ENCODE peak calls at places on chromosomes 3 and 15, in ten cellular contexts. S is OCI-LY7, Q is fibroblast of villous mesenchyme, D is choroid plexus epithelial cell, K is fibroblast of pulmonary artery, O is AG09309, F is astrocyte of the spinal cord, L is tibial artery, M is thoracic aorta, W is body of pancreas. A is an unnamed sample.

GRCh38 chr3:55158345-55158744 is 230.5 kb upstream of the LRTM1 start:
- DNase-seq in W (no peak), Q (no peak), F (no peak), M (no peak), O (no peak), S (no peak), K (no peak), L (no peak), D (no peak), A (no peak)

GRCh38 chr3:25532763-25533162 is 104.7 kb downstream of the RARB start:
- DNase-seq in S (peak), D (peak), K (peak), W (no peak), F (no peak), Q (peak), L (no peak), O (no peak), M (no peak), A (no peak)

GRCh38 chr3:186760883-186761447 is 22.4 kb upstream of the EIF4A2 start:
- DNase-seq in M (no peak), F (no peak), W (no peak), D (no peak), K (no peak), S (no peak), L (no peak), O (no peak), Q (no peak), A (no peak)

GRCh38 chr15:26449296-26449695 is 323.6 kb downstream of the GABRB3 start:
- DNase-seq in Q (no peak), K (no peak), S (no peak), M (no peak), L (no peak), D (no peak), W (no peak), O (no peak), F (peak), A (no peak)

GRCh38 chr15:68888419-68888818 is 41.9 kb upstream of the SPESP1 start:
- DNase-seq in F (no peak), D (no peak), W (no peak), L (no peak), M (no peak), O (no peak), Q (no peak), K (no peak), S (no peak), A (no peak)

GRCh38 chr3:194140520-194141414 is 4.8 kb downstream of the HES1 start:
- DNase-seq in W (peak), O (no peak), K (peak), D (peak), L (peak), S (no peak), M (no peak), F (peak), Q (peak), A (no peak)

GRCh38 chr3:89113887-89114840 is 6.7 kb downstream of the EPHA3 start:
- DNase-seq in F (peak), W (peak), L (peak), K (peak), M (no peak), D (peak), Q (peak), O (peak), S (no peak), A (peak)

GRCh38 chr3:51024765-51025681 is 350.3 kb downstream of the DOCK3 start:
- DNase-seq in F (no peak), W (peak), O (no peak), L (no peak), S (no peak), D (no peak), K (no peak), M (no peak), Q (no peak), A (no peak)

GRCh38 chr15:69468241-69469121 is 15.9 kb downstream of the RPLP1 start:
- DNase-seq in O (no peak), D (peak), K (peak), S (no peak), L (no peak), F (peak), Q (peak), M (no peak), W (no peak), A (peak)

GRCh38 chr15:25737218-25737643 is 125.9 kb downstream of the ATP10A start:
- DNase-seq in Q (no peak), F (peak), S (no peak), O (no peak), D (no peak), M (no peak), W (no peak), L (peak), K (no peak), A (no peak)

GRCh38 chr3:138944842-138945645 is 1.9 kb downstream of the FOXL2 start:
- DNase-seq in S (no peak), L (no peak), K (no peak), W (no peak), F (no peak), D (no peak), Q (peak), M (no peak), O (no peak), A (no peak)

GRCh38 chr3:33174711-33175409 is 43.8 kb downstream of the SUSD5 start:
- DNase-seq in F (peak), S (no peak), M (no peak), L (no peak), D (no peak), W (no peak), O (no peak), Q (no peak), K (no peak), A (peak)

GRCh38 chr3:126480864-126481263 is 5.2 kb upstream of the ZXDC start:
- DNase-seq in O (no peak), S (no peak), L (no peak), W (no peak), Q (no peak), F (no peak), D (no peak), M (no peak), K (no peak), A (no peak)

GRCh38 chr3:196590279-196590678 is 21.8 kb downstream of the FBXO45 start:
- DNase-seq in L (no peak), F (no peak), K (no peak), D (no peak), O (no peak), M (no peak), W (no peak), S (no peak), Q (no peak), A (no peak)

GRCh38 chr3:148158210-148158609 is 539.5 kb upstream of the AGTR1 start:
- DNase-seq in M (no peak), D (peak), S (no peak), K (peak), F (peak), L (peak), O (peak), W (no peak), Q (peak), A (peak)

GRCh38 chr3:170180107-170180951 is 1.2 kb downstream of the PHC3 start:
- DNase-seq in K (peak), L (no peak), Q (peak), S (peak), W (no peak), D (peak), M (no peak), F (peak), O (no peak), A (no peak)

GRCh38 chr3:40366203-40367162 is 20.5 kb upstream of the ENTPD3 start:
- DNase-seq in K (no peak), M (no peak), S (no peak), Q (no peak), L (no peak), W (no peak), O (no peak), D (peak), F (peak), A (peak)

GRCh38 chr15:60626051-60626450 is 147.1 kb upstream of the ICE2 start:
- DNase-seq in Q (no peak), M (no peak), K (no peak), W (no peak), S (no peak), L (no peak), D (no peak), O (no peak), F (no peak), A (no peak)

GRCh38 chr3:115819785-115820384 is 196.6 kb downstream of the GAP43 start:
- DNase-seq in D (peak), W (peak), O (peak), F (peak), M (peak), Q (peak), S (peak), K (peak), L (peak), A (peak)

GRCh38 chr3:25471081-25471768 is 43.2 kb downstream of the RARB start:
- DNase-seq in M (no peak), Q (peak), L (no peak), D (peak), O (no peak), S (no peak), K (no peak), F (no peak), W (no peak), A (no peak)

GRCh38 chr3:42497009-42497731 is 5.3 kb upstream of the VIPR1 start:
- DNase-seq in Q (peak), K (peak), F (peak), O (peak), W (no peak), L (no peak), M (no peak), S (no peak), D (peak), A (peak)

GRCh38 chr15:68367226-68367625 is 64.7 kb downstream of the ITGA11 start:
- DNase-seq in O (no peak), K (no peak), M (no peak), L (no peak), W (no peak), F (no peak), S (no peak), Q (no peak), D (no peak), A (no peak)

GRCh38 chr3:184395320-184395660 is 15.4 kb downstream of the CHRD start:
- DNase-seq in Q (no peak), M (no peak), F (no peak), L (no peak), S (no peak), W (peak), K (no peak), O (no peak), D (no peak), A (no peak)

GRCh38 chr15:79399591-79399990 is 32.5 kb upstream of the MINAR1 start:
- DNase-seq in M (no peak), K (no peak), S (no peak), L (no peak), Q (no peak), F (no peak), O (no peak), W (no peak), D (no peak), A (no peak)

GRCh38 chr3:146550743-146551510 is 6.5 kb upstream of the PLSCR1 start:
- DNase-seq in S (no peak), Q (peak), D (peak), F (peak), M (no peak), W (no peak), O (no peak), L (no peak), K (peak), A (peak)

GRCh38 chr3:87732294-87732693 is 326.5 kb downstream of the CGGBP1 start:
- DNase-seq in M (no peak), F (no peak), W (no peak), O (no peak), S (no peak), L (no peak), Q (no peak), D (no peak), K (no peak), A (no peak)

GRCh38 chr3:12187448-12188327 is 29.0 kb upstream of the TIMP4 start:
- DNase-seq in D (peak), O (no peak), K (peak), W (no peak), L (peak), M (no peak), S (no peak), F (peak), Q (peak), A (no peak)

GRCh38 chr3:30648670-30649357 is 42.4 kb downstream of the TGFBR2 start:
- DNase-seq in S (peak), F (no peak), M (no peak), W (no peak), D (no peak), O (no peak), Q (no peak), L (no peak), K (no peak), A (no peak)

GRCh38 chr3:105788548-105789036 is 80.2 kb downstream of the CBLB start:
- DNase-seq in O (peak), F (no peak), D (no peak), K (no peak), M (no peak), L (no peak), W (no peak), Q (no peak), S (no peak), A (peak)

GRCh38 chr15:74777769-74778598 is 3.9 kb upstream of the CSK start:
- DNase-seq in D (no peak), L (no peak), M (no peak), Q (no peak), F (no peak), O (no peak), W (no peak), K (no peak), S (peak), A (no peak)

DNA sequence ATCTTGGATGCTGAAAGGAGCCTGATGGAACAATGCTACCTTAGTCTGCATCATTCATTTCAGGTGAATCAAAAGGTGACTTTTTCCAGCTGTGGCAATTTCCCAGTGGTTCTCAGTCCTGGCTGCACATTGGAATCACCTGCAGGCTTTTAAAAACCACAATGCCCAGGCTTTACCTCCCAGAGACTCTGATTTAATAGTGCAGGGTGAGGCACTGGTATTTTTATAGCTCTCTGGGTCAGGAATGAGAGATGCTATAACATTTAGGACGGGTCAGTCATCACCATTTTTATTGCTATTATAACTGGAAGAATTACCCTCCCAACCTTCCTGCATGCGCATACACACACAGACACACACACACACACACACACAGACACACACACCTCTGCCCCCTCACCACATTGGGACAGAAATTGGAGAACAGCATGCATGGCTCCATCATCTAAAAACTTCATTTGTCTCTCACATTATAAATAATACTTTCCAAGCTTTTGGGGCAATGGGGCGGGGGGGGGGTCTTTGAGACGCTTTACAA is 41.1 kb downstream of the LARP6 start:
- DNase-seq in O (no peak), K (no peak), Q (no peak), S (no peak), W (no peak), L (no peak), D (no peak), M (no peak), F (no peak), A (no peak)
- TF ChIP-seq CTCF in O (no peak), K (no peak), Q (no peak), S (no peak), W (no peak), L (no peak), D (no peak), M (no peak), F (no peak), A (no peak)

GRCh38 chr3:142150271-142150670 is 927 bp upstream of the TFDP2 start:
- DNase-seq in Q (no peak), L (no peak), M (no peak), O (no peak), S (no peak), W (no peak), F (no peak), D (no peak), K (no peak), A (no peak)
- H3K4me3 ChIP-seq in Q (no peak), L (no peak), M (no peak), O (no peak), S (no peak), W (no peak), F (no peak), D (no peak), K (no peak), A (no peak)

GRCh38 chr3:13492976-13493866 is 13.1 kb downstream of the HDAC11 start:
- DNase-seq in D (no peak), F (no peak), O (no peak), M (no peak), K (no peak), W (no peak), Q (no peak), S (no peak), L (no peak), A (no peak)

GRCh38 chr3:13495921-13496723 is 16.0 kb downstream of the HDAC11 start:
- DNase-seq in D (peak), M (peak), F (peak), L (peak), Q (peak), K (peak), O (peak), S (peak), W (peak), A (peak)

GRCh38 chr3:13495351-13495813 is 15.3 kb downstream of the HDAC11 start:
- DNase-seq in S (no peak), W (no peak), Q (no peak), K (no peak), D (no peak), L (no peak), O (no peak), M (no peak), F (no peak), A (no peak)

GRCh38 chr3:13493867-13494441 is 13.8 kb downstream of the HDAC11 start:
- DNase-seq in L (no peak), K (no peak), M (no peak), O (no peak), S (no peak), D (no peak), W (no peak), F (no peak), Q (no peak), A (no peak)

GRCh38 chr3:13494463-13495350 is 14.6 kb downstream of the HDAC11 start:
- DNase-seq in L (no peak), D (peak), S (peak), Q (peak), W (no peak), K (peak), M (no peak), F (no peak), O (no peak), A (no peak)
- TF ChIP-seq CTCF in L (peak), D (peak), S (peak), Q (peak), W (peak), K (peak), M (peak), F (peak), O (peak), A (peak)

GRCh38 chr15:47888721-47889120 is 171.4 kb downstream of the SEMA6D start:
- DNase-seq in Q (no peak), W (no peak), S (no peak), K (no peak), F (no peak), L (no peak), O (no peak), D (no peak), M (no peak), A (no peak)
- H3K4me3 ChIP-seq in Q (no peak), W (no peak), S (no peak), K (no peak), F (no peak), L (no peak), O (no peak), D (no peak), M (no peak), A (no peak)

GRCh38 chr3:158912188-158912587 is 110.3 kb downstream of the MFSD1 start:
- DNase-seq in M (no peak), K (no peak), D (peak), W (no peak), Q (no peak), F (no peak), S (no peak), L (no peak), O (no peak), A (no peak)
- TF ChIP-seq CTCF in M (no peak), K (no peak), D (peak), W (no peak), Q (no peak), F (no peak), S (peak), L (no peak), O (no peak), A (no peak)

GRCh38 chr15:48644498-48644826 is 1.0 kb downstream of the FBN1 start:
- DNase-seq in L (peak), K (no peak), O (no peak), Q (peak), S (no peak), W (no peak), M (no peak), F (peak), D (peak), A (no peak)
- H3K4me3 ChIP-seq in L (peak), K (peak), O (peak), Q (peak), S (no peak), W (no peak), M (peak), F (peak), D (peak), A (peak)

DNA sequence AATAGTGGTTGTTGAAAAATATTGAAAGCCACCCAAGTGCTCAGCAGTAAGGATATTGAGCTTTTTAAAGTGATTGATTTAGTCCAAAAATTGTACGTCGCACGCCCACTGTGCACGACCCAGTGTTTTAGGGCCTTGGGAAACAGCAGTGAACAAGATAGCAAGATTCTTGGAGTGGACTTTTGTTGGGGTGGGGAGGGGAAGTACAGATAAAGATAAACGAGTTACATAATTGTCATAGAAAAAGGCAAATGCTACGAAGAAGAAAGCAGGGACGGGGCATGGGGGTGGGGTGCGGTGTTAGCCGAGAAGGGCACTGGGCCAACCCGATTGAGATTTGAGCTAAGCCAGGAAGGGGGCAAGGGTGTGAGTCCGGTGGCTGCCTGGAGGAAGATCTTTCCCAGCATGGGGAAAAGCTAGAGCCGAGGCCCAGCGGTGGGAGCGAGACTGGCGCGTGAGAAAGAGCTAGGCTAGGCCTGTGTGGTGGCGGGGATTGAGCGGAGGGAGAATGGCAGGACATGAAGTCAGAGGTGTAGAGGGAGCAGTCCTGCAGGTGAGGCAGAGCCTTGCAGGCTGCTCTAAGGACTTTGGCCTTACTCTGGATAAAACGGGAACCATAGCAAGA is 454 bp downstream of the HTD2 start:
- DNase-seq in M (no peak), O (no peak), D (peak), F (peak), W (peak), K (peak), Q (peak), S (peak), L (peak), A (no peak)
- TF ChIP-seq CTCF in M (no peak), O (peak), D (peak), F (peak), W (peak), K (no peak), Q (peak), S (no peak), L (no peak), A (peak)

DNA sequence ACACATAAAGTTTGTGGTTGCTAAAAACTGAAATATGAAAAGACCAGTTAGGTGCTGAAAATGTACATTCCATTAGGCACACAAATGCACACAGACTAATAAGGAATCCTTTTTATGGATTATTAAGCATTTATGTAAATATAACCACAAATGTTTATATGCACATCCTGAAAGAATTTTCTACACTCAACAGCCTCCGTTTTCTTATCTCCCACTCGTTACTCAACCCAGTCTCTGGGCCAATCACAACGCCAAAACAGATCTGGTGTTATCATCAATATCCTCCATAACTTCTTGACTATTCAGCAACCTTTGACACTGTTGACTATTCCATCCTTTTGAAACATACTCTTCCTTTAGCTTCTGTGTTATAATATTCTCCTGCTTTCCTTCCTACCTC is 136.4 kb downstream of the ATP8B4 start:
- DNase-seq in D (peak), S (no peak), M (no peak), K (peak), Q (peak), F (no peak), W (no peak), O (no peak), L (no peak), A (peak)
- H3K4me3 ChIP-seq in D (no peak), S (no peak), M (no peak), K (no peak), Q (no peak), F (no peak), W (no peak), O (no peak), L (no peak), A (no peak)

DNA sequence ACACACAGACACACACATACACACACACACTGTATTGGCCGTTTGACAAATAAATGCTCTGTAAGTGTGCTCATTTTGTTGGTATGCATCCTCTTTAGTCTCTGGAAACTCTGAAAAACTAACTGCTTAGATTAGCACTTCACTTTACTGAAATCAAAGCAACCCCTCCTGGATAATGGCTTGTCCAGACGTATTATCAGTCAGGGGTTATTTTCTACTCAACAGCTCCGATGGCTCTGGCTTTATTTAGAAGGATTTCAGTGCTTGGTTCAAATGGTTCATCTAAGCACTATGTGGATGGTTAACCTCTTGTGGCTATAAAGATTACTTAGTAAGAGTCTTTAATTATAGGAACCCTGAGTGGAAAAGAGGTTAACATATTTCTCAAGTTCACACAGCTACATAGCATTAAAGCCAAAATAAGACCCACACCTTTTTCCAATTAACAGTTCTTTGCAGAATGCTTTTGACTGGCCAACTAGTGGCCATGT is 516.1 kb upstream of the NAALADL2 start:
- DNase-seq in O (peak), L (no peak), W (no peak), Q (no peak), M (no peak), K (peak), S (no peak), D (peak), F (peak), A (no peak)
- TF ChIP-seq CTCF in O (no peak), L (no peak), W (no peak), Q (no peak), M (no peak), K (no peak), S (no peak), D (no peak), F (no peak), A (no peak)

A was measured in astrocyte of the cerebellum.